ENCODE peak calls at places on chromosomes 1 and 21, in six cellular contexts. Y is neuronal stem cell; P is NCI-H146; F is activated naive CD8-positive, alpha-beta T cell treated with anti-CD3 and anti-CD28 coated beads, Interleukin-2, amount 50 U/mL, for 24 hours; V is stimulated activated CD8-positive, alpha-beta memory T cell treated with anti-CD3 and anti-CD28 coated beads, Interleukin-2, amount 100 ng/mL, for 48 hours; N is activated T-helper 1 cell treated with Interleukin-2 at 50 U/mL for 16 hours. W is an unnamed sample.

GRCh38 chr1:1355376-1355775 is 3.0 kb downstream of the MXRA8 start:
- DNase-seq in Y (no peak), P (peak; percentile 46), F (no peak), V (no peak), N (no peak), W (no peak)

GRCh38 chr1:10007161-10007560 is 10.1 kb downstream of the RBP7 start:
- DNase-seq in Y (no peak), P (no peak), F (no peak), V (no peak), N (no peak), W (no peak)

GRCh38 chr1:183812686-183813569 is 8.0 kb downstream of the RGL1 start:
- DNase-seq in Y (no peak), P (no peak), F (no peak), V (no peak), N (no peak), W (no peak)

GRCh38 chr21:21921410-21922232 is 923.4 kb downstream of the NCAM2 start:
- DNase-seq in Y (no peak), P (peak; percentile 52), F (no peak), V (no peak), N (no peak), W (peak; percentile 39)

GRCh38 chr1:164713446-164714204 is 154.6 kb downstream of the PBX1 start:
- DNase-seq in Y (no peak), P (no peak), F (no peak), V (no peak), N (no peak), W (no peak)

GRCh38 chr1:28193701-28194161 is 17.2 kb upstream of the PTAFR start:
- DNase-seq in Y (no peak), P (no peak), F (no peak), V (no peak), N (no peak), W (no peak)

GRCh38 chr1:9942399-9942938 is 722 bp downstream of the LZIC start:
- DNase-seq in Y (no peak), P (no peak), F (peak; percentile 17), V (no peak), N (no peak), W (peak; percentile 96)

GRCh38 chr1:23475134-23475628 is 8.8 kb downstream of the ASAP3 start:
- DNase-seq in Y (no peak), P (no peak), F (no peak), V (no peak), N (no peak), W (no peak)